ENCODE peak calls at places on chromosomes 5 and 9, in seven cellular contexts. X is cardiac muscle cell, P is IMR-90, D is Caco-2, Z is GM12878, L is stomach, M is fibroblast of pulmonary artery. Q is an unnamed sample.

GRCh38 chr5:128925973-128926372 is 39.3 kb upstream of the SLC27A6 start:
- DNase-seq in X (peak), P (no peak), D (no peak), Z (no peak), L (no peak), M (no peak), Q (no peak)

GRCh38 chr5:90529939-90530677 is 724 bp upstream of the LYSMD3 start:
- DNase-seq in X (peak), P (peak), D (peak), Z (peak), L (peak), M (peak), Q (peak)

GRCh38 chr9:99299214-99300102 is 77.4 kb downstream of the SEC61B start:
- DNase-seq in X (peak), P (peak), D (peak), Z (no peak), L (no peak), M (peak), Q (peak)

GRCh38 chr9:80867731-80868130 is 821.6 kb downstream of the TLE1 start:
- DNase-seq in X (peak), P (peak), D (no peak), Z (no peak), L (no peak), M (peak), Q (peak)

GRCh38 chr5:39898731-39899130 is 474.0 kb upstream of the DAB2 start:
- DNase-seq in X (peak), P (no peak), D (no peak), Z (no peak), L (no peak), M (no peak), Q (no peak)

GRCh38 chr9:102845847-102846246 is 149.3 kb upstream of the CYLC2 start:
- DNase-seq in X (no peak), P (no peak), D (no peak), Z (no peak), L (no peak), M (no peak), Q (no peak)

GRCh38 chr5:140342287-140342686 is 4.1 kb downstream of the HBEGF start:
- DNase-seq in X (peak), P (no peak), D (no peak), Z (peak), L (no peak), M (no peak), Q (no peak)

GRCh38 chr9:135513351-135513846 is 7.8 kb upstream of the LCN1 start:
- DNase-seq in X (peak), P (no peak), D (no peak), Z (no peak), L (peak), M (no peak), Q (no peak)

GRCh38 chr5:160133071-160133917 is 14.0 kb upstream of the PWWP2A start:
- DNase-seq in X (peak), P (no peak), D (no peak), Z (no peak), L (peak), M (peak), Q (peak)

GRCh38 chr5:126513703-126514102 is 81.3 kb downstream of the ALDH7A1 start:
- DNase-seq in X (no peak), P (peak), D (no peak), Z (no peak), L (no peak), M (no peak), Q (no peak)

GRCh38 chr9:87498046-87498815 is 564 bp downstream of the DAPK1 start:
- DNase-seq in X (peak), P (no peak), D (peak), Z (no peak), L (peak), M (peak), Q (peak)

GRCh38 chr5:65803699-65804426 is 81.9 kb downstream of the NLN start:
- DNase-seq in X (peak), P (peak), D (no peak), Z (no peak), L (no peak), M (no peak), Q (peak)

GRCh38 chr5:5018560-5018935 is 121.6 kb upstream of the ADAMTS16 start:
- DNase-seq in X (no peak), P (no peak), D (no peak), Z (no peak), L (no peak), M (no peak), Q (peak)

GRCh38 chr5:116451905-116452450 is 122.6 kb downstream of the SEMA6A start:
- DNase-seq in X (no peak), P (no peak), D (no peak), Z (no peak), L (no peak), M (no peak), Q (no peak)

GRCh38 chr9:34127035-34127948 is 794 bp upstream of the DCAF12 start:
- DNase-seq in X (no peak), P (no peak), D (no peak), Z (no peak), L (no peak), M (no peak), Q (no peak)

DNA sequence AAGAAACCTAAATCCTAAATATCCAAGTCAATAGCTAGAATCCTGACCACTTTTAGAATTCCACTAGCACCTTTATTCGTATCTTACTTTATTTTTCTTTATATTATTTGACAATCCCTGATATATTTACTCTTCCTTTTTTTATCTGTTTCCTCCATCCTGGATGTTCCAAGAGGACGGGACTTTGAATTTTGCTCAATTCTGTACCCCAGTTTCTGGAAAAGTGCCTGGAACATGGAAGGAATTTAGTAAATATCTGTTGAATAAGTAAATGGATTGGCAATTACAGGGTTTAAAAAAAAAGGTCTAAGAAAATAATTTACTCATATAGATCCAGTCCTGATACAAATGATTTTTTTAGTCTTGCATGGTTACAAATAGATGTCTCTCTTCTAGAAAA is 1.2 kb upstream of the NIPSNAP3A start:
- DNase-seq in X (no peak), P (no peak), D (no peak), Z (no peak), L (no peak), M (no peak), Q (no peak)
- H3K4me3 ChIP-seq in X (peak), P (no peak), D (no peak), Z (no peak), L (no peak), M (no peak), Q (no peak)

DNA sequence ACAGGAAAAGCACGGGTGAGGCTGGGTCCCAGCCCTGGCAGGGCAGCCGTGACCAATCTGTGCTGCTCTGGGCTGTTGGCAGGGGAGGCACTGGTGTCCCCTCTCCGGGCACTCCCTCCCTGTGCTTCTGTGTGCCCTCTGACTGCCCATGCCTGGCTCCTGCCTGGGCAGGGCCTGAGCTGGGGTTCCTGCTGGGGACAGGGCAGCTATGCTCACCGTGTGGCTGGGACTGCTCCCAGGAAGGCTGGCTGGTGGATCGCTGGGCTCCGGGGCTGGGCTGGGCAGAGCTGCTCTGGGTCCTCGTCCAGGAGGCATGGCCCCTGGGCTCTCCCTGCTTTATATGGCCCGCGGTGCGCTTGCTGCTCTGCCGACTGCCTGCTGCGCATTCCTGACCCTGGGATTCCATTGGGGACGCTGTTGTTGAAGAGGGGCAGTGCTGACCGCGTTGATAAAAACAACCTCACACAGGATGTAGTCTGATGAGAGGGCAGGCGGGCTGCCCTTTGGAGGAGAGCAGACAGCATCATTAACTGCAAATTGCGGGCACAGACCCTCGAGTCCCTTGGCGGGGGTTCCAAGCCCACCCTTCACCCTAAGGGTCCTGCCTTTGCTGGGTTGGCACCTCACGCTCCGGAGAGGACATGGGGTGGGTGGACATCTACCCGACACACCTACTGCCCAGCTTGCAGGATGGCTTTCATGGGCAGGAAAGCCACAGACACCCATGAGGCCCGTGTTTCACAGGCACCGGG is 955 bp downstream of the QRFP start:
- DNase-seq in X (peak), P (no peak), D (no peak), Z (no peak), L (no peak), M (no peak), Q (no peak)
- TF ChIP-seq CTCF in X (no peak), P (no peak), D (no peak), Z (no peak), L (no peak), M (no peak), Q (no peak)

DNA sequence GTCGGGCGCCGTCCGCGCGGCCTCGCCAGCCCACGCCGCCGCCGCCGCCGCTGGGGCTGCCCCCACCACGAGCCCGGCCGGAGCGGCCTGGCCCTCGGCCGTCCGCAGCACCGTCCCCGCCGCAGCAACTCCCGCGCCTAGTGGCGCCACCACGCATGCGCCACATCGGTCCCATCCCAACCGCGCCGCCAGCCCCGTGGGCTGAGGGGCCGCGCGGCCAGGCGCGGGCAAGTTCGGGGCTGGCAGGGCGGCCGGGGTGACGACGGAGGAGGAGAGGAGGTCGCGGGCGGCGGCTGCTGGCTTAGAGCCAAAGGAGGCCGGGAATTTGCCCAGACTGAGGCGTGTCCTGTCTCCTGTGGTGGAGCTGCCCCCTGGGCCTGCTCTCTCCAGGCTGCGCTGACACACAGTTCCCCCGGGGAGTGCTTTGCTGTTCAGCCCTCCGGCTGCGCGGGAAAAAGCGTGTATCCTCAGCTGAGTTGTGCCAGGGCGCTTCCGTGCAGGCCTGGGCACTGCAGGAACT is at the start of gene TUSC1:
- DNase-seq in X (peak), P (peak), D (peak), Z (no peak), L (peak), M (peak), Q (peak)
- H3K4me3 ChIP-seq in X (peak), P (peak), D (peak), Z (no peak), L (peak), M (peak), Q (peak)

DNA sequence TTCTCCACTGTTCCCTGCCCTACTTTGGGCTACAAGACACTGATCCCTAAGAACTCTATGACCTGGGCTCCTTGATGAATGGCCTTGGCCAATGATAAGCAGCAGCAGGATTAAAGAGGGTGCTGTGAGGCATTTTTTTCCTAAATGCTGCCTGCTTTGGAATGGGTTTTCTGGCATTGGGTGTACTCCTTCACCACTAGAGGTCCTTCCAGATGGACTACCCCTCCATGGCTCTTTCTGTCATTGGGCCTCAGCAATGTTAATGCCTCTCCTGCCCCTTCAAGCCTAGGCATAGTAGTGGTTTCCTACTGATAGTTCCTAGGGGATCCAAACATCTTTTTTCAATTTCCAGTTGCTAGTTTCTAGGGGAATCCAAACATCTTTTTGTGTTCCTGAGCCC is 319.3 kb upstream of the RPS23 start:
- DNase-seq in X (no peak), P (no peak), D (no peak), Z (no peak), L (no peak), M (no peak), Q (no peak)
- TF ChIP-seq CTCF in X (no peak), P (no peak), D (no peak), Z (peak), L (no peak), M (peak), Q (no peak)

DNA sequence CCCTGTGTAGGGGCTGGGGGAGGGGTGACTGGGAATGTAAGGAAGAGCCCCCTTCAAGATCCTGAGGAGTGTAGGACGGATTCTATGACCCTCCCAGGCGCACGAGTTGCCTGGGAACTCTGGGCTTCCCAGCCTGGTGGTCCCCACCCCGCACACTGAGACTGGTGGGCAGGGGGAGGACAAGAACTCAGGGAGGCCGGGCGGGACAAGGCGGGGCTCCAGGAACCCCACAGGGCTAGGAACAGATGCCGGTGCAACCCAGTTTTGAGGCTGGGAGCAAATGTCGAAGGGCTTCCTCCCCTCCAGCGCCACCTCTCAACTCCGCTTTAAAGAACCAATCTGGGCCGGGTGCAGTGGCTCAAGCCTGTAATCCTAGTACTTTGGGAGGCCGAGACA is 1.3 kb upstream of the VDAC1 start:
- DNase-seq in X (no peak), P (no peak), D (no peak), Z (no peak), L (no peak), M (no peak), Q (no peak)
- H3K4me3 ChIP-seq in X (peak), P (no peak), D (peak), Z (no peak), L (peak), M (peak), Q (peak)

DNA sequence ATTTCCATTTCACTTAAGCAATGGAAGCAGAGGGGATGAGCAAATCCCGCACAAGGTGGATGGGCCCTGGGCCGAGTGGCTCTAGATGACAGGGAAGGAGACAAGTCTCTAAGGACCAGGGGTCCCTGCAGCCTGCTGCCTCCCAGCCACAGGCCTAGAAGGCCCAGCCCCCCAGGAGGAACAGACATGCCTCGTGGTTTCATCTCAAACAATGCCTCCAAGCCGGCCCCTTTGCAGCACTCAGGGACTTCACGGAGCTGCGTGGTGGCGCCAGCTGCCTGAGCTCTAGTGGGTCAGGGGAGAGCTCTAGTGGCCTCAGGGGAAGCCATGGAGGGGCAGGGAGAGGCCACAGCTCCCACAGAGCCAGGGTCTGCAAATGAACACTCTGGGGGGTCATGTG is 48.8 kb downstream of the HABP4 start:
- DNase-seq in X (no peak), P (no peak), D (no peak), Z (no peak), L (no peak), M (no peak), Q (no peak)
- TF ChIP-seq CTCF in X (no peak), P (no peak), D (no peak), Z (no peak), L (no peak), M (no peak), Q (no peak)

GRCh38 chr5:113293068-113293571 is 141.7 kb downstream of the TSSK1B start:
- DNase-seq in X (peak), P (peak), D (no peak), Z (no peak), L (no peak), M (peak), Q (peak)
- H3K4me3 ChIP-seq in X (peak), P (peak), D (no peak), Z (peak), L (peak), M (peak), Q (peak)

GRCh38 chr5:112491257-112491656 is 72.2 kb upstream of the EPB41L4A start:
- DNase-seq in X (no peak), P (peak), D (no peak), Z (no peak), L (no peak), M (no peak), Q (no peak)
- TF ChIP-seq CTCF in X (peak), P (peak), D (peak), Z (peak), L (no peak), M (peak), Q (peak)

GRCh38 chr9:125261501-125262216 is at the start of gene GAPVD1:
- DNase-seq in X (peak), P (peak), D (peak), Z (peak), L (peak), M (peak), Q (peak)
- H3K4me3 ChIP-seq in X (peak), P (peak), D (peak), Z (peak), L (peak), M (peak), Q (peak)

GRCh38 chr9:88659126-88659525 is 124.1 kb downstream of the NXNL2 start:
- DNase-seq in X (no peak), P (no peak), D (no peak), Z (no peak), L (no peak), M (no peak), Q (no peak)

GRCh38 chr9:88661759-88662158 is 126.8 kb downstream of the NXNL2 start:
- DNase-seq in X (peak), P (no peak), D (no peak), Z (no peak), L (no peak), M (peak), Q (no peak)

GRCh38 chr9:88657893-88658292 is 122.9 kb downstream of the NXNL2 start:
- DNase-seq in X (peak), P (peak), D (no peak), Z (no peak), L (no peak), M (peak), Q (peak)

GRCh38 chr9:88658311-88658822 is 123.4 kb downstream of the NXNL2 start:
- DNase-seq in X (peak), P (no peak), D (no peak), Z (no peak), L (no peak), M (peak), Q (peak)

DNA sequence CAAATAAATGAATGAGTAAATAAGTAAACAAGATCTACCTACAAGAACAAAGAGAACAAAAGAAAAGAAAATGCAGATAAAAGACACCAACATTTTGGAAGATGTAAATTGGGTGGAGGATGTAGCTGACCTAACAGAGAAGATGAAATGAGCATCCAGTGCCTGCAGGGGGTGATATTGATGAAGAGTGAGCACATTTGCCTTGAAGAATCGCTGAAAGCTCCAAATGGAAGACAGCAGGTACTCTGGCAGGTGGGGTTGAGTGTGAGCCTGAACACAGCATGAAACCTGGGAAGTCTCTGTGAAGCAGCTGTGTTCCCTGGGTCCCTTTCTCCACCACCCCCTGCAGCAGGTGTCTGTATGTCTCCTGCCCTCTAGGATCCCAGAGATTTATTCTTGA is 125.6 kb downstream of the NXNL2 start:
- DNase-seq in X (peak), P (peak), D (peak), Z (no peak), L (no peak), M (peak), Q (peak)
- TF ChIP-seq CTCF in X (peak), P (peak), D (peak), Z (no peak), L (peak), M (peak), Q (peak)